ENCODE peak calls at places on chromosomes 3 and 15, in six cellular contexts. N is ovary, E is adrenal gland, F is lower leg skin, O is testis, R is sigmoid colon. V is an unnamed sample.

GRCh38 chr3:165459111-165459510 is 262.9 kb upstream of the SLITRK3 start:
- DNase-seq in N (no peak), E (no peak), F (no peak), O (no peak), R (no peak), V (no peak)

GRCh38 chr3:183845608-183846288 is 20.4 kb upstream of the MAP6D1 start:
- DNase-seq in N (no peak), E (no peak), F (no peak), O (no peak), R (no peak), V (no peak)

GRCh38 chr3:30751610-30752299 is 142.7 kb downstream of the GADL1 start:
- DNase-seq in N (no peak), E (peak), F (no peak), O (peak), R (no peak), V (peak)

GRCh38 chr3:120344349-120344748 is 4.8 kb downstream of the LRRC58 start:
- DNase-seq in N (no peak), E (no peak), F (no peak), O (no peak), R (no peak), V (no peak)

GRCh38 chr3:156837130-156837529 is 11.0 kb downstream of the LEKR1 start:
- DNase-seq in N (no peak), E (no peak), F (no peak), O (no peak), R (no peak), V (no peak)

GRCh38 chr3:71011565-71012287 is 571.8 kb downstream of the FOXP1 start:
- DNase-seq in N (no peak), E (no peak), F (no peak), O (no peak), R (no peak), V (no peak)

GRCh38 chr15:78437107-78437761 is 782 bp upstream of the IREB2 start:
- DNase-seq in N (no peak), E (peak), F (no peak), O (no peak), R (no peak), V (no peak)

GRCh38 chr3:115806501-115806900 is 183.2 kb downstream of the GAP43 start:
- DNase-seq in N (no peak), E (no peak), F (no peak), O (no peak), R (no peak), V (no peak)

GRCh38 chr3:133487920-133488540 is 85.5 kb upstream of the CDV3 start:
- DNase-seq in N (no peak), E (no peak), F (no peak), O (peak), R (no peak), V (peak)

DNA sequence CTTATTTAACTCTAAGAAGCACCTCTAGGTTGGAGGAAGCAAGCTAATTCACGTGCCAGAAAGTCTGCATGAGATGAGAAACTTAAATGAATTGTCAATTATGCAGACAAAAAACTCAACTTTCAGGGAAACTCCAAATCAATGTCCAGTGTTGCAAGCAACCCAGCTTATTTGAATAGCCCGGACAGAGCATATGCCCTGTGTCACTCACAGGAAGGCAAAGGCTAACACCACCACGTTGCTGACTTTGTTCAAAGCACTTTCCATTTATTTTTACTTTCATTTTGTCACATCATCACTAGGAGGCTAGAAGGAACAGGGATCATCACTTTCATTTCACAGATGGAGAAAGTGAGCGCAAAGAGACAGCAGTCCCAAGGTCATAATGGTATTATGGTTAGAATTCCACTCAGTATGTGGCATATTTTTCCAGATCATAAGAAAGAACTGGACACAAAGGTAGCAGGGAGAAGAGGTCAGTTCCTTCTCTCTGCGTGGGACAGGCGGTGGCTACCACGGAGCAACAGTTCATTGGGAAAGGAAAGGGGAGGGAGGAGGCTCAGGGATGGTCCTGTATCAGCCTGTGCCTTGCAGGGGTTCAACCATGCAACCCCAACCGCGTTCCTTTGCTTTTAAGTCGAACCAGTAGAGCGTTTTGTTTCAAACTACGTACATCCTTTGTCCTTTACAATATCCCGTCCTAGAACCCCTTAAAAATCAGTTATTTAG is 1.2 kb downstream of the HEG1 start:
- DNase-seq in N (no peak), E (peak), F (no peak), O (peak), R (no peak), V (peak)
- TF ChIP-seq POLR2A in N (peak), E (peak), F (no peak), O (no peak), R (peak), V (no peak)

GRCh38 chr15:82709421-82710207 is at the start of gene AP3B2:
- DNase-seq in N (peak), E (peak), F (peak), O (peak), R (no peak), V (peak)
- TF ChIP-seq POLR2A in N (no peak), E (no peak), F (no peak), O (no peak), R (no peak), V (no peak)

DNA sequence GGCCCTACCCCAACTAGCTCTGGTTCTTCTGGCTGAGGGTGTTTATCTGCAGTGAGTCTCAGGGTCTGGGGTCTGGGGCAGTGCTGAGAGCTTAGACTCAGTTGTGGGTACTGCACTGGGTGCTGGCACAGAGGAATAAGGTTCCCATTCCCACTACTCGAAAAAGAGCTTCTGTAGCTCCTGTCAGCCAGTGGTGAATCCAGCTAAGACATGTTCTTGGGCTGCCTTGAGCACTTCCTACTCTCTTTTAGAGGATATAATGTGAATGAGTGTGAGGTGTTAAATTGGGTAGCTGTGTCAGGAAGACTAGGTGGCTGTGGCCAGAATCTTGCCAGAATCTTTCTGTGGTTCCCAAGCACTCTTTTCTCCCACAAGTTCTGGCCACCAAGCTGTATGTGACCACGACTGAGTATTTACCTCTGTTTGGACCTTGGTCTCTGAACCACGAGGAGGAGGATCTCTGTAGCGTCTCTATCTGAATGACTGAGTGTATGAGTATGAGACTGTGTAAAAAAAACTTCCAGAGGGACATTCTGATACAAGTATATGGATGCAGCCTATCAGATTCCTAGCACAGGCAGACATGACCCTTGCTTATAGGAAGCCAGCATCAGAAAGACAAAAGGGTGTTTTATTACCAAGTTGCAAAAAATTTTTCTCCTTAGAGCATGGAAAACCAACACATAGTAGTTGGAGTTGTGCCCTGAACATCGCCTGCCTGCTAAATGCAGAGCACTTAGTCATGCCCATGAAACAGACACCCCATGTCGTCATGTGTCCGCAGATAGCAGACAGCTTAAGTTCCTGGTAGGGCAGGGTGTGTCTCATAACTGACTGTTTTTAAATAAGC is 30.6 kb downstream of the DAG1 start:
- DNase-seq in N (peak), E (peak), F (peak), O (peak), R (peak), V (peak)
- TF ChIP-seq POLR2A in N (no peak), E (no peak), F (no peak), O (no peak), R (no peak), V (peak)

GRCh38 chr3:52240886-52241244 is 1.9 kb upstream of the TWF2 start:
- DNase-seq in N (peak), E (no peak), F (no peak), O (no peak), R (no peak), V (no peak)

GRCh38 chr3:52237659-52238172 is 1.2 kb downstream of the TWF2 start:
- DNase-seq in N (peak), E (peak), F (peak), O (peak), R (peak), V (peak)

GRCh38 chr3:52238193-52238760 is 681 bp downstream of the TWF2 start:
- DNase-seq in N (peak), E (peak), F (no peak), O (peak), R (no peak), V (peak)

GRCh38 chr3:52240059-52240885 is 1.3 kb upstream of the TWF2 start:
- DNase-seq in N (peak), E (peak), F (peak), O (peak), R (peak), V (peak)

DNA sequence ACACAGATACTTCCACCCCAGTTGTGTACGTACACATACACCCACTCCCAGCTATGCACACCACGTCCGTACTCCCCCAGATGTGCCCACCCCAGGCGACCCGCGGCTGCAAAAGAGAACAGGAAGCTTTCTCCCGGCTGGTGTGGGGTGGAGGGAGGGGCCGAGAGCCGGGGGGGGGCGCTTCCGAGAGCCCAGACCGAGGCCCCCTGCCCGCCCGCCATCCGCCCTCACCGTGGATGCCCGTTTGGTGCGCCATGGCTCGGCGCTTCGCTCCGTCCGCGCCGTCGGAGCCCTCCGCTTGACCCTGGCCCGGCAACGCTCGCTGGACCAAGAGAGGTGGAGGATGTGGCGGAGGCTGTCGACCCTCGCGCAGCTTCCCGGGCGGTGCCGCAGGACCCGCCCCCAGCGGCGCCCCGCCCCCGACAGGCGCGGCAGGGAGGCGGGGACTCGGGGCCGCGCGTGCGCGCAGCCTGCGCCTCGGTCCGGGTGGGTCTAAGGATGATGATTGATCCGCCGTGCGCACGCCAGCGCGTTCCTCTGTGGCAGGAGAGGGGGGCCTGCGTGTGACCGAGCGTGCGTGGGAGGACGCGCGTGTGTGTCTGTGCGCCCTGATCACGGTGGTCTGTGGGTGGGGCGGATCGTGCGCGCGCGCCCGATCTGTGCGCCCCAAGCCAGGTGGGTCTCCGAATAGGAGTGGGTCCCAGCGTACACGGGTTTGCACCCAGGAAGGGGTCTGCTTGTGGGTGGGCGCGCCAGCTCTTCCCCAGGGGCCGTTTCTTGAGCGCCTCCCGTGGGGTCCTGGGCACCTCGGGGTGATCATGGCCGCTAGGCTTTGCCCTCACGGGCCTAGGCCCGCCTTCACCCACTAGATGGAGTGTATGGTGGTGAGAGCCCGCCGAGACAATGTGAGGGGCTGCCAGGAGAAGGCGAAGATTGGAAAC is at the start of gene TWF2:
- DNase-seq in N (peak), E (peak), F (peak), O (peak), R (peak), V (peak)
- TF ChIP-seq POLR2A in N (peak), E (peak), F (no peak), O (no peak), R (peak), V (peak)

GRCh38 chr15:65184305-65184943 is 718 bp downstream of the CLPX start:
- DNase-seq in N (peak), E (peak), F (peak), O (peak), R (peak), V (peak)
- TF ChIP-seq POLR2A in N (no peak), E (peak), F (no peak), O (no peak), R (peak), V (no peak)

DNA sequence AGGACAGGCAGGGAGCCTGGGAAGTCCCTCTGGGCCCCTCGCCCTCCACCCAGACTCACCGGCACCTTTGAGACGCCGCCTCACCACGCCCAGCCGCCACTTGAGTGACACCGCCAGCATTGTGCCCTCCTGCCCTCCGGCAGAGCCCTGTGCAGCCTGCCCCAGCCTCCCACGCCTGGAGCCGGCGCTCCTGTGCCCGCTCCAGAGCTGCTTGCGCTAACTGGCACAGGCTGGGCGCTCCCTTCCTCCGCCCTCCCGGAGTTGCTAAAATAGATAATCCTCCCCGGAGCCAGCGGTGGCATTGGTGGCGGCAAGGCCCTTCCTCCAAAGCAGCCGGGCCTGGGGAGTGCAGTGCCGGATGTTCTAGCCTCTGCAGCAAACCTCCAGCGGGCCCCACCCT is 15.7 kb upstream of the GRIP2 start:
- DNase-seq in N (no peak), E (no peak), F (no peak), O (peak), R (no peak), V (no peak)
- TF ChIP-seq POLR2A in N (no peak), E (no peak), F (no peak), O (no peak), R (no peak), V (no peak)